ENCODE peak calls at places on chromosomes 3 and 15, in eight cellular contexts. R is GDM1; I is NCI-H460; H is activated gamma-delta T cell treated with Interleukin-2 at 50 U/mL for 16 hours; F is iris pigment epithelial cell; G is activated naive CD4-positive, alpha-beta T cell treated with anti-CD3 and anti-CD28 coated beads, Interleukin-2, amount 50 U/mL, for 16 hours; E is fibroblast of villous mesenchyme; K is RCC 7860. W is an unnamed sample.

GRCh38 chr3:10984371-10984896 is 8.1 kb upstream of the SLC6A1 start:
- DNase-seq in R (no peak), I (no peak), H (no peak), F (no peak), G (no peak), E (no peak), K (no peak), W (no peak)

GRCh38 chr15:101723161-101723873 is 956 bp downstream of the TARS3 start:
- DNase-seq in R (peak; percentile 5), I (no peak), H (peak; percentile 36), F (peak; percentile 18), G (no peak), E (peak; percentile 28), K (peak; percentile 16), W (no peak)

GRCh38 chr3:69948246-69948862 is 51.2 kb upstream of the SAMMSON start:
- DNase-seq in R (no peak), I (peak; percentile 26), H (no peak), F (peak; percentile 51), G (no peak), E (peak; percentile 66), K (no peak), W (no peak)

GRCh38 chr15:51088585-51088984 is 6.1 kb downstream of the TNFAIP8L3 start:
- DNase-seq in R (no peak), I (no peak), H (no peak), F (no peak), G (no peak), E (no peak), K (no peak), W (no peak)

GRCh38 chr15:68606332-68606731 is 27.5 kb downstream of the CORO2B start:
- DNase-seq in R (no peak), I (no peak), H (no peak), F (no peak), G (no peak), E (peak; percentile 59), K (no peak), W (no peak)

GRCh38 chr3:182746959-182747358 is 46.3 kb upstream of the ATP11B start:
- DNase-seq in R (no peak), I (no peak), H (no peak), F (no peak), G (no peak), E (no peak), K (no peak), W (no peak)

GRCh38 chr3:127760361-127760760 is 62.0 kb downstream of the MGLL start:
- DNase-seq in R (no peak), I (no peak), H (no peak), F (no peak), G (no peak), E (no peak), K (no peak), W (no peak)

GRCh38 chr3:125110016-125110875 is 54.4 kb upstream of the HEG1 start:
- DNase-seq in R (no peak), I (peak; percentile 7), H (no peak), F (peak; percentile 98), G (no peak), E (peak; percentile 99), K (peak; percentile 95), W (no peak)

GRCh38 chr3:105274958-105275357 is 91.8 kb upstream of the ALCAM start:
- DNase-seq in R (no peak), I (no peak), H (no peak), F (peak; percentile 84), G (no peak), E (peak; percentile 47), K (no peak), W (no peak)

GRCh38 chr15:69296606-69297005 is 2.1 kb upstream of the PAQR5 start:
- DNase-seq in R (no peak), I (no peak), H (no peak), F (no peak), G (no peak), E (no peak), K (no peak), W (no peak)

GRCh38 chr3:16868513-16868912 is 16.2 kb upstream of the PLCL2 start:
- DNase-seq in R (no peak), I (no peak), H (no peak), F (no peak), G (no peak), E (no peak), K (no peak), W (no peak)

GRCh38 chr3:47573190-47574172 is 5.2 kb downstream of the CSPG5 start:
- DNase-seq in R (no peak), I (no peak), H (no peak), F (no peak), G (no peak), E (no peak), K (no peak), W (no peak)

GRCh38 chr3:105367406-105368213 is 901 bp downstream of the ALCAM start:
- DNase-seq in R (peak; percentile 55), I (no peak), H (peak; percentile 46), F (peak; percentile 86), G (peak; percentile 54), E (peak; percentile 79), K (peak; percentile 81), W (no peak)